ENCODE peak calls at places on chromosomes 13 and 19, in six cellular contexts. J is NCI-H524 treated with DMSO at 0.1 percent for 48 hours, E is esophagus muscularis mucosa, L is fibroblast of lung, H is Ammon's horn, X is mucosa of gallbladder. V is an unnamed sample.

GRCh38 chr13:51772781-51773180 is 31.2 kb downstream of the DHRS12 start:
- DNase-seq in J (no peak), E (no peak), L (no peak), H (no peak), X (no peak), V (no peak)

GRCh38 chr13:80881495-80882482 is 540.9 kb upstream of the SPRY2 start:
- DNase-seq in J (no peak), E (no peak), L (no peak), H (no peak), X (no peak), V (peak; percentile 77)

GRCh38 chr19:48489608-48490216 is 20.5 kb downstream of the CYTH2 start:
- DNase-seq in J (no peak), E (no peak), L (no peak), H (peak; percentile 73), X (peak; percentile 76), V (peak; percentile 65)

GRCh38 chr13:97308735-97309429 is 86.7 kb downstream of the MBNL2 start:
- DNase-seq in J (no peak), E (no peak), L (peak; percentile 42), H (no peak), X (no peak), V (peak; percentile 60)

GRCh38 chr13:70394149-70394548 is 285.9 kb upstream of the KLHL1 start:
- DNase-seq in J (no peak), E (no peak), L (no peak), H (no peak), X (no peak), V (no peak)

GRCh38 chr19:10227215-10227971 is 3.7 kb downstream of the S1PR2 start:
- DNase-seq in J (no peak), E (no peak), L (no peak), H (peak; percentile 97), X (no peak), V (no peak)

GRCh38 chr19:17328517-17329060 is 6.1 kb downstream of the ANO8 start:
- DNase-seq in J (no peak), E (no peak), L (no peak), H (no peak), X (no peak), V (no peak)

GRCh38 chr19:4939466-4939865 is 29.4 kb upstream of the KDM4B start:
- DNase-seq in J (no peak), E (no peak), L (no peak), H (no peak), X (no peak), V (no peak)

GRCh38 chr19:6587998-6588507 is 2.9 kb downstream of the CD70 start:
- DNase-seq in J (no peak), E (no peak), L (no peak), H (no peak), X (no peak), V (no peak)

GRCh38 chr19:56109216-56109615 is 11.9 kb downstream of the ZNF787 start:
- DNase-seq in J (no peak), E (no peak), L (no peak), H (peak; percentile 40), X (no peak), V (no peak)

GRCh38 chr19:48510421-48511268 is 990 bp downstream of the LMTK3 start:
- DNase-seq in J (peak; percentile 19), E (no peak), L (peak; percentile 33), H (peak; percentile 92), X (peak; percentile 69), V (peak; percentile 65)

V was measured in mesenchymal stem cell.